ENCODE peak calls at places on chromosomes 3 and 15, in four cellular contexts. S, X, M and D are unnamed samples.

GRCh38 chr15:45428491-45428890 is 50.1 kb upstream of the GATM start:
- DNase-seq in X (no peak), M (no peak), S (no peak), D (no peak)

GRCh38 chr15:74837482-74837881 is 5.5 kb downstream of the ULK3 start:
- DNase-seq in M (no peak), X (no peak), S (no peak), D (no peak)

GRCh38 chr15:84142888-84143337 is 92.7 kb upstream of the GOLGA6L4 start:
- DNase-seq in S (no peak), M (no peak), X (peak), D (no peak)

GRCh38 chr3:194333212-194333980 is 17.7 kb downstream of the CPN2 start:
- DNase-seq in X (peak), S (peak), M (peak), D (no peak)

GRCh38 chr3:148758303-148758884 is 60.7 kb downstream of the AGTR1 start:
- DNase-seq in X (no peak), M (no peak), S (no peak), D (no peak)

GRCh38 chr15:100520132-100520921 is 8.4 kb downstream of the CERS3 start:
- DNase-seq in M (no peak), S (no peak), X (no peak), D (no peak)

GRCh38 chr3:150303776-150304175 is 104.3 kb upstream of the TSC22D2 start:
- DNase-seq in S (no peak), X (peak), M (no peak), D (no peak)

GRCh38 chr15:78842519-78842918 is 30.2 kb upstream of the MORF4L1 start:
- DNase-seq in X (no peak), M (no peak), S (peak), D (no peak)

GRCh38 chr3:51099794-51100542 is 285.1 kb upstream of the MANF start:
- DNase-seq in S (no peak), M (no peak), X (peak), D (no peak)

GRCh38 chr3:9346141-9346540 is 16.7 kb upstream of the THUMPD3 start:
- DNase-seq in S (no peak), M (no peak), X (no peak), D (no peak)

GRCh38 chr3:194750409-194750808 is 64.7 kb downstream of the FAM43A start:
- DNase-seq in S (no peak), X (no peak), M (no peak), D (no peak)

GRCh38 chr3:172658344-172659245 is 52.3 kb downstream of the NCEH1 start:
- DNase-seq in S (no peak), M (no peak), X (peak), D (no peak)

GRCh38 chr3:115245437-115245836 is 98.3 kb upstream of the ZBTB20 start:
- DNase-seq in X (peak), S (no peak), M (no peak), D (no peak)

GRCh38 chr15:59349715-59350420 is 22.8 kb downstream of the MYO1E start:
- DNase-seq in M (no peak), X (peak), S (no peak), D (no peak)

DNA sequence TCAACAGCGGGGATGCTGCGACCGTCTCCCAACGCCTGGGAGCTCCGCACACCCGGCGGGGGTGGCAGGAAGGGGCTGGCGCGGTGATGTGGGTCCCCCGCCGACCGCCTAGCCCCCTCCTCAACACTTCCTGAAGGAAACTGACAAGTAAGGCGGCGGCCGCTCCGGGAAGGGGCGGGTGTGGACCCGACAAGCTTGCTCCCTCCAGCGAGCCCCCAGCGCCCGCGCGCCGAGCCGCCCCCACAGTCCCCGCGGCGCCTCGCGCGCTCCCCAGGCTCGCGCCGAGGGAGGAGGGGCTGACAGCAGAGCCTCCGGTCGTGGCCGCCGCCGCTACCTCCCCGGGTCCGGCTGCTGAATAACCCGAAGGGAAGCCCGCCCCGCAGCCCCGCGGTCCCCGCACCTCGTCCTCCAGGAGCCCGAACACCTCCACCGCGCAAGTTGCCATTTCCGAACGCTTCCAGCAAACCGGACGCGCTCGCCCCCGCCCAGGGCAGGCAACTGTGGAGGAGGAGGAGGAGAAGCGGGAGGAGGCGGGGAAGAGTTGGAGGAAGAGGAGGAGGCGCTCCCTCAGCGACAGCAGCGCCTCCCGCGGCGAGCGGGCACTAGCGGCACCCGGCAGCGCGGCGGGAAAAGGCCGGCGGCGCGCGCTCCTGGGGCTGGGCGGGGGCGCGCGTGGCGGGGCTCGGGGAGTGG is at the start of gene NEDD4:
- DNase-seq in M (peak), X (peak), S (peak), D (peak)
- TF ChIP-seq CTCF in M (peak), X (peak), S (peak), D (peak)

DNA sequence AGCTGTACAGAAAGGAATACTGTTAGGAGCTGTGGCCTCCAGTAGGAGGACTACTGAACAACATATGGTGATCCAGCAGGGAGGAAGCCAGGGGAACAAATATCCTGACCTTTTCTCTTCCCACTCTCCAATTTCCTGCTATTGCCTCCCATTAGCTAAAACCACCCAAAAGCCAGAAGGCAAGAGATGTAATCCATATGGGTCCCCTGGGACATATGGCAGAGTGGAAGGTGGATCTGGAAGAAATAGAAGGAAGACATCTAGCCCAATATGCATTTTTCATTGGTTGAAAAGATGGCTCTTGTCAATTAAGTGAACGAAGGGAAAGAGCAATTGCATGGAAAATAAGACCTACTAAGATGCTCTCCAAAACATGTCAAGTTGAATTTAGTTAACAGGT is 167.2 kb downstream of the CNTN3 start:
- DNase-seq in S (no peak), X (no peak), M (no peak), D (no peak)
- TF ChIP-seq CTCF in S (no peak), X (no peak), M (no peak), D (no peak)

GRCh38 chr15:66761723-66762595 is 59.9 kb downstream of the SMAD6 start:
- DNase-seq in M (no peak), S (no peak), X (peak), D (no peak)
- TF ChIP-seq CTCF in M (no peak), S (no peak), X (no peak), D (no peak)

DNA sequence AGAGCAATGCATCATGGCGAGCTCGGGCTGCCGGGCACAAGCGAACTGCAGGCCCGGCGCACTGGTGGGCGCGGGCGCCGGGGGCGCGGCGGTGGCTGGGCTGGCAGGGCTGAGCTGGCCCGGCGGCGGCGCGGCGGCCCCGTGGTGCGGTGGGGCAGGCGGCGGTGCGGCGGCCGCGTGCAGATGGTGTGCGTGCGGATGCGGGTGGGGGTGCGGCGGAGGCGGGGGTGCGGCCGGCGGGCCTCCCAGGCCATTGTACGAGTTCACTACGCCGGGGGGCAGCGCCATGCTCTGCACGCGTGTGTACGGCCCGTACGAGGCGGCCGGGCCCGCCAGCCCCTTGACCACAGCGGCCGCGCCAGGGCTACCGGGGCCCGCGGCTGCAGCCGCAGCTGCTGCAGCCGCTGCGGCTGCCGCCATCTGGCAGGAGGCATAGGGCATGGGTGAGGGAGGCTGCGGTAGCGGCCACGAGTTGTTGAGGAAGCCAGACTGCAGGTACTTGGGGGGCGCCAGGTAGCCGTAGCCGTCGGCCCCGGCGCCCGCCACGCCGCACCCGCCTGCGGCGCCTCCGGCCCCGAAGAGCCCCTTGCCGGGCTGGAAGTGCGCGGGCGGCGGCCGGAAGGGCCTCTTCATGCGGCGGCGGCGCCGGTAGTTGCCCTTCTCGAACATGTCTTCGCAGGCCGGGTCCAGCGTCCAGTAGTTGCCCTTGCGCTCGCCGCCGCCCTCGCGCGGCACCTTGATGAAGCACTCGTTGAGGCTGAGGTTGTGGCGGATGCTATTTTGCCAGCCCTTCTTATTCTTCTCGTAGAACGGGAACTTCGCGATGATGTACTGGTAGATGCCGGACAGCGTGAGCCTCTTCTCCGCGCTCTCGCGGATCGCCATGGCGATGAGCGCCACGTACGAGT is 1.0 kb downstream of the FOXL2 start:
- DNase-seq in M (peak), S (no peak), X (peak), D (no peak)
- TF ChIP-seq CTCF in M (no peak), S (no peak), X (peak), D (peak)